ENCODE peak calls at places on chromosomes 5 and 9, in ten cellular contexts. B is body of pancreas; P is transverse colon; X is cardiac fibroblast; O is activated CD8-positive, alpha-beta T cell treated with anti-CD3 and anti-CD28 coated beads for 36 hours; M is heart left ventricle; F is GM13977; D is ovary; G is fibroblast of mammary gland; H is HCT116. K is an unnamed sample.

GRCh38 chr5:42951847-42952411 is 88.2 kb downstream of the ANXA2R start:
- DNase-seq in B (no peak), P (peak), X (peak), O (peak), M (peak), F (peak), D (peak), G (peak), H (no peak), K (no peak)

GRCh38 chr9:92763721-92764380 is 782 bp downstream of the BICD2 start:
- DNase-seq in B (peak), P (peak), X (no peak), O (peak), M (peak), F (peak), D (no peak), G (peak), H (no peak), K (no peak)

GRCh38 chr5:147512640-147513334 is 2.9 kb upstream of the DPYSL3 start:
- DNase-seq in B (no peak), P (no peak), X (no peak), O (no peak), M (no peak), F (no peak), D (no peak), G (no peak), H (no peak), K (no peak)

GRCh38 chr9:136856078-136856474 is 3.9 kb downstream of the MAMDC4 start:
- DNase-seq in B (no peak), P (no peak), X (no peak), O (no peak), M (no peak), F (no peak), D (peak), G (no peak), H (no peak), K (no peak)

GRCh38 chr5:176629853-176630680 is at the start of the genes EIF4E1B and SNCB:
- DNase-seq in B (no peak), P (no peak), X (no peak), O (peak), M (no peak), F (peak), D (no peak), G (no peak), H (no peak), K (no peak)

GRCh38 chr9:89808801-89809200 is 204.0 kb downstream of the GADD45G start:
- DNase-seq in B (no peak), P (no peak), X (peak), O (no peak), M (no peak), F (no peak), D (no peak), G (no peak), H (no peak), K (no peak)

GRCh38 chr9:98306384-98307145 is 51.1 kb upstream of the TBC1D2 start:
- DNase-seq in B (no peak), P (no peak), X (peak), O (no peak), M (peak), F (no peak), D (no peak), G (no peak), H (no peak), K (no peak)

GRCh38 chr5:78888580-78889187 is 96.4 kb downstream of the ARSB start:
- DNase-seq in B (no peak), P (no peak), X (no peak), O (no peak), M (peak), F (no peak), D (peak), G (no peak), H (no peak), K (peak)

GRCh38 chr5:91417219-91417618 is 34.1 kb upstream of the ARRDC3 start:
- DNase-seq in B (no peak), P (no peak), X (peak), O (no peak), M (no peak), F (no peak), D (no peak), G (peak), H (no peak), K (no peak)

GRCh38 chr5:98604301-98604700 is 169.2 kb upstream of the RGMB start:
- DNase-seq in B (no peak), P (no peak), X (no peak), O (no peak), M (no peak), F (no peak), D (no peak), G (no peak), H (no peak), K (no peak)

GRCh38 chr5:88393721-88394530 is 125.3 kb upstream of the TMEM161B start:
- DNase-seq in B (no peak), P (no peak), X (no peak), O (no peak), M (no peak), F (no peak), D (no peak), G (no peak), H (no peak), K (no peak)

GRCh38 chr5:2848634-2849033 is 97.2 kb upstream of the IRX2 start:
- DNase-seq in B (no peak), P (no peak), X (no peak), O (no peak), M (no peak), F (no peak), D (no peak), G (peak), H (no peak), K (peak)

GRCh38 chr9:100515578-100516494 is 42.9 kb downstream of the TMEFF1 start:
- DNase-seq in B (no peak), P (no peak), X (peak), O (no peak), M (no peak), F (no peak), D (no peak), G (peak), H (no peak), K (peak)

GRCh38 chr9:19232830-19233194 is 2.3 kb downstream of the DENND4C start:
- DNase-seq in B (no peak), P (no peak), X (peak), O (no peak), M (no peak), F (peak), D (no peak), G (peak), H (no peak), K (peak)

GRCh38 chr5:17235736-17236330 is 18.4 kb downstream of the BASP1 start:
- DNase-seq in B (no peak), P (no peak), X (peak), O (no peak), M (no peak), F (no peak), D (no peak), G (peak), H (no peak), K (no peak)

GRCh38 chr9:93949694-93950449 is 5.3 kb downstream of the BARX1 start:
- DNase-seq in B (no peak), P (no peak), X (no peak), O (no peak), M (no peak), F (no peak), D (no peak), G (peak), H (peak), K (peak)

GRCh38 chr5:176846335-176847140 is 36.2 kb downstream of the UNC5A start:
- DNase-seq in B (no peak), P (no peak), X (peak), O (peak), M (no peak), F (no peak), D (no peak), G (peak), H (no peak), K (no peak)

GRCh38 chr9:107005201-107005600 is 142.2 kb downstream of the ZNF462 start:
- DNase-seq in B (no peak), P (no peak), X (no peak), O (no peak), M (no peak), F (no peak), D (no peak), G (no peak), H (no peak), K (no peak)

GRCh38 chr5:57841671-57842375 is 359.2 kb upstream of the ACTBL2 start:
- DNase-seq in B (no peak), P (no peak), X (peak), O (no peak), M (peak), F (no peak), D (no peak), G (peak), H (peak), K (peak)

GRCh38 chr9:113973226-113973625 is 97.1 kb downstream of the ZNF618 start:
- DNase-seq in B (no peak), P (no peak), X (no peak), O (no peak), M (no peak), F (no peak), D (no peak), G (no peak), H (no peak), K (no peak)

GRCh38 chr9:133515615-133516255 is 9.0 kb downstream of the MYMK start:
- DNase-seq in B (no peak), P (no peak), X (no peak), O (no peak), M (no peak), F (no peak), D (no peak), G (no peak), H (no peak), K (no peak)

GRCh38 chr5:10333154-10334006 is 20.1 kb upstream of the MARCHF6 start:
- DNase-seq in B (peak), P (peak), X (no peak), O (peak), M (peak), F (peak), D (peak), G (no peak), H (no peak), K (no peak)

GRCh38 chr9:137439158-137439714 is 1.9 kb downstream of the ENTPD8 start:
- DNase-seq in B (no peak), P (no peak), X (no peak), O (no peak), M (no peak), F (no peak), D (no peak), G (no peak), H (no peak), K (no peak)

GRCh38 chr9:88258012-88258411 is 119.7 kb upstream of the SPATA31C2 start:
- DNase-seq in B (peak), P (no peak), X (peak), O (no peak), M (peak), F (no peak), D (no peak), G (peak), H (no peak), K (peak)

GRCh38 chr9:138043411-138044345 is 166.1 kb downstream of the CACNA1B start:
- DNase-seq in B (no peak), P (no peak), X (no peak), O (no peak), M (peak), F (no peak), D (no peak), G (no peak), H (no peak), K (no peak)

GRCh38 chr5:157026789-157027424 is 32.0 kb downstream of the HAVCR1 start:
- DNase-seq in B (no peak), P (peak), X (no peak), O (peak), M (no peak), F (no peak), D (no peak), G (peak), H (peak), K (peak)

GRCh38 chr5:168468836-168469235 is 17.4 kb upstream of the RARS1 start:
- DNase-seq in B (no peak), P (no peak), X (peak), O (no peak), M (no peak), F (no peak), D (no peak), G (peak), H (no peak), K (no peak)

GRCh38 chr5:164504141-164504772 is 998.8 kb downstream of the MAT2B start:
- DNase-seq in B (peak), P (peak), X (peak), O (peak), M (peak), F (peak), D (no peak), G (peak), H (peak), K (peak)

GRCh38 chr5:159825551-159826051 is 90.7 kb upstream of the ADRA1B start:
- DNase-seq in B (no peak), P (peak), X (peak), O (no peak), M (no peak), F (no peak), D (peak), G (peak), H (no peak), K (peak)

DNA sequence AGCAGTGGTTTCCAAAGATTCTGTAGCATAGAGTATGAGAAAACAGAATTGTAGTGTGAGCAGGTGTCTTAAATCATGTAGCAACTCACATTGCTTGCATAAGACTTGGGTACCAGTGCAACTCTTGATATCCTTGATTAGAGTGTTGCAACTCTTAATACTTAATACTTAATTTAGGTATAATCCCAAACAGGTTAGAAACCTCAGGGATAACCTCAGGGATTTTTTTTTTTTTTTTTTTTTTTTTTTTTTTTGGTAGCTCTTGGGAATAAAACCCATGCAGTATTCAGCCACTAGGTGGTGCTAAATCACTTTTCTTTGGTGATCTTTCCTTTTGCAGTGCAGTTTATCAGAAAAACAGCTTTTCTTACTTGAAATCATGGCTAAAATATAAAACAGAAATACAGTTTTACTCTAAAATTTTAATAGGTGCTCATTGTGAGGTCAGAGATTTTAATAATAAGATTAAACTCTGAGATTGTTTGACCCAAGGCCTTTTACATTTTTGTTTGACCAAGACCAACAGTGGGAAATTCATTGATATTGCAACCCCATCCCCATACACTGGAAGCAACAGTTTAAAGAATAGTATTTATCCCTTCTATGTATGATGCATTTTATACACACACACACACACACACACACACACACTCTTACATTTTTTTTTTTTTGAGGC is 55.3 kb downstream of the ERAP1 start:
- DNase-seq in B (peak), P (no peak), X (peak), O (peak), M (peak), F (peak), D (peak), G (peak), H (peak), K (peak)
- TF ChIP-seq CTCF in B (peak), P (peak), X (peak), O (peak), M (peak), F (peak), D (peak), G (peak), H (peak), K (no peak)

GRCh38 chr5:65760504-65761275 is 38.7 kb downstream of the NLN start:
- DNase-seq in B (peak), P (peak), X (peak), O (peak), M (peak), F (peak), D (no peak), G (peak), H (no peak), K (peak)
- TF ChIP-seq CTCF in B (peak), P (no peak), X (peak), O (no peak), M (no peak), F (peak), D (no peak), G (peak), H (no peak), K (peak)

DNA sequence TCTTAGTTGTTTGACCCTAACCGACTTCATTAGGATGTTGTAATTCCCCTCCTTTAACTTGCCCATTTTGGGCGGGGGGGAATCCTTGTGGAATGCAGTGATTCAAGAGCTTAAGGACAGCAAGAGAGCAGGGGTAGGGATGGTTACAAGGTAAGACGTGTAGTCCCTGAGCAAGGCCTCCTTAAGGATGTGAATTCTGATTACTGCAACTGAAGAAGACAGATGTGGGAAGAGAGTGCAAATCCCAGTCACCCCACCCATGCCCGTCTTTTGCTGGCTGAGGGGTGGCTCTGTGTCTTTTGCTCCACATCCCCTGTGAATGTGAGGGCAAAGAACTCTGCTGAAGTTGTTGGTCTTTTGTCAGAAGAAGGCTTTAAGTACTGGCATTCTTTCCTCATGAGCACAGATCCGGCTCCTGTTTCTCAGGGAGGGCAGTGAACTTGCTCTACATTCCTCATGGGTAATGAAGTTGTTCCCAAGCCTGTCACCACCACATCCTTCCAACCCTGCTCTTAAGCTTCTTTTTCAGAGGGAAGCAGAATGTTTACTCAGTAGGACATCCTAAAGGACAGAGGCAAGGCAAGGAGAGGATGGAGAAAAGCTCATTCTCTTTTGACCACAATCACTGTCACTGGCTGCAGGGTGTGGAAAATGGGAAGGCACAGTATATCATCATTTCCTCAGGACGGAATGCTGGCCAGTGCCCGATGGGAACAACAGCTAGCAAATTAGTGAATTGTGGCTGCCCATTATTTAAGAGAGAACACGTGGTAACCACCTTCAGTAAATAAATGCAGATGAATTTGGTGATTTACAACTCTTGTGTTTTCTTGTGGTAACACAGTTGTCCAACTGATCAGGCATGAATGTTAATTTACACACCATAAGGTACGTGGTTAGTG is 61.5 kb downstream of the RAI14 start:
- DNase-seq in B (no peak), P (no peak), X (peak), O (no peak), M (no peak), F (no peak), D (no peak), G (peak), H (no peak), K (no peak)
- TF ChIP-seq CTCF in B (no peak), P (no peak), X (no peak), O (no peak), M (no peak), F (no peak), D (no peak), G (no peak), H (no peak), K (no peak)

DNA sequence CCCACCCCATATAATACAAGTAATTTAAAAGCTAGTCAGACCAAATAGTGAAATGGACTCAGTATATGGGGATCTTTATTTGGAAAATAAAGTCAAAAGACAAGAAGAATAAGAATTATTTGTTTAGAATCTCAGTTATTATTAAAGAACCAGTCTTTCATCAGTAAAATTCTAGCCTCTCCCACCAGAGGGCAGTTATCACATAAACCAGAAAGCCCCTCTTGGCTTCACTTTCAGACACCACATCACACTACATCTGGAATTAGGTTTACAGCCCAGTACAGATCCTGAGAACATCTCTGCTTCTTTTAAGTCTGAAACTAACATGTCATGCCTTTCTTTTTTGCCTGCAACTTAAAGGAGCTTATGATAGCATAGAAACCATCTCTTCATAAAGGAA is 12.2 kb upstream of the HSPB3 start:
- DNase-seq in B (no peak), P (no peak), X (peak), O (no peak), M (no peak), F (peak), D (peak), G (peak), H (peak), K (peak)
- TF ChIP-seq CTCF in B (peak), P (peak), X (peak), O (peak), M (no peak), F (peak), D (peak), G (peak), H (peak), K (peak)

GRCh38 chr5:15790446-15791005 is 290.5 kb downstream of the FBXL7 start:
- DNase-seq in B (no peak), P (no peak), X (peak), O (no peak), M (no peak), F (no peak), D (no peak), G (no peak), H (no peak), K (no peak)

GRCh38 chr5:15789661-15790060 is 289.7 kb downstream of the FBXL7 start:
- DNase-seq in B (no peak), P (no peak), X (no peak), O (no peak), M (no peak), F (no peak), D (no peak), G (peak), H (no peak), K (no peak)

GRCh38 chr5:15791859-15792258 is 291.9 kb downstream of the FBXL7 start:
- DNase-seq in B (no peak), P (no peak), X (peak), O (no peak), M (no peak), F (no peak), D (no peak), G (peak), H (no peak), K (no peak)

GRCh38 chr5:15794117-15794985 is 294.4 kb downstream of the FBXL7 start:
- DNase-seq in B (no peak), P (no peak), X (peak), O (no peak), M (no peak), F (no peak), D (no peak), G (peak), H (no peak), K (no peak)

DNA sequence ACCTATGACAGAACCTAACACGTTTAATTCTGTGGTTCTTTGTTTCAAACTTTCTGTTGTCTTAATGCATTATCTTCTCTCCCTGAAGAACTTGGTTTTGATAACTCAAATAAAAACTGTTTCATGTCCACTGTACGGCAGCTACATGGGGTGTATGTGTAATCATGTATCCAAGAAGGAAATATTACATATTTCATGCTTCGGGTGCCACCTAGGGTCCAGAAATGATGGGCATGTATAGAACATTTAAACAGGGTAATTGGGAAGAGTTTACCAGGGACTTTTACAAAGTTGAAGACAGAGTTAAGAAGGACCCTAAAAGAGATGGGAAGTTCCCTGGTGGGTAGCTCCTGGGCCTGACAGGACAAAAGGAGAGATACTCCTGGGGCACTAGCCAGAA is 291.3 kb downstream of the FBXL7 start:
- DNase-seq in B (no peak), P (no peak), X (peak), O (no peak), M (no peak), F (no peak), D (no peak), G (peak), H (no peak), K (no peak)
- TF ChIP-seq CTCF in B (no peak), P (no peak), X (peak), O (no peak), M (no peak), F (no peak), D (no peak), G (peak), H (no peak), K (no peak)

GRCh38 chr5:138653502-138653901 is 78.3 kb upstream of the HSPA9 start:
- DNase-seq in B (no peak), P (no peak), X (peak), O (peak), M (no peak), F (no peak), D (no peak), G (peak), H (peak), K (peak)
- TF ChIP-seq CTCF in B (no peak), P (no peak), X (peak), O (no peak), M (no peak), F (peak), D (no peak), G (peak), H (peak), K (peak)

GRCh38 chr9:124013263-124014211 is 2.0 kb downstream of the LHX2 start:
- DNase-seq in B (no peak), P (no peak), X (no peak), O (no peak), M (no peak), F (no peak), D (no peak), G (no peak), H (no peak), K (no peak)
- TF ChIP-seq CTCF in B (no peak), P (no peak), X (no peak), O (no peak), M (no peak), F (peak), D (no peak), G (no peak), H (no peak), K (no peak)